ENCODE peak calls at places on chromosome 9, in eight cellular contexts. One of them, this sample, is unnamed.

GRCh38 chr9:23728736-23729135 is 97.3 kb downstream of the ELAVL2 start:
- DNase-seq in HepG2: no peak
- DNase-seq in AG04449: no peak
- DNase-seq in HFF-Myc: no peak
- DNase-seq in psoas muscle: no peak
- DNase-seq in AG10803: no peak
- DNase-seq in coronary artery: no peak
- DNase-seq in GM12865: no peak
- DNase-seq in this sample: no peak

GRCh38 chr9:76181020-76181641 is 213.1 kb downstream of the RFK start:
- DNase-seq in HepG2: no peak
- DNase-seq in AG04449: peak
- DNase-seq in HFF-Myc: peak
- DNase-seq in psoas muscle: no peak
- DNase-seq in AG10803: peak
- DNase-seq in coronary artery: no peak
- DNase-seq in GM12865: peak
- DNase-seq in this sample: no peak

GRCh38 chr9:90552317-90552716 is 90.3 kb downstream of the DIRAS2 start:
- DNase-seq in HepG2: no peak
- DNase-seq in AG04449: no peak
- DNase-seq in HFF-Myc: no peak
- DNase-seq in psoas muscle: no peak
- DNase-seq in AG10803: no peak
- DNase-seq in coronary artery: no peak
- DNase-seq in GM12865: peak
- DNase-seq in this sample: no peak

GRCh38 chr9:97307091-97307490 is 368 bp upstream of the CCDC180 start:
- DNase-seq in HepG2: no peak
- DNase-seq in AG04449: no peak
- DNase-seq in HFF-Myc: peak
- DNase-seq in psoas muscle: peak
- DNase-seq in AG10803: peak
- DNase-seq in coronary artery: no peak
- DNase-seq in GM12865: peak
- DNase-seq in this sample: no peak

GRCh38 chr9:34625087-34625486 is 3.8 kb downstream of the ARID3C start:
- DNase-seq in HepG2: no peak
- DNase-seq in AG04449: no peak
- DNase-seq in HFF-Myc: no peak
- DNase-seq in psoas muscle: no peak
- DNase-seq in AG10803: no peak
- DNase-seq in coronary artery: no peak
- DNase-seq in GM12865: no peak
- DNase-seq in this sample: no peak

GRCh38 chr9:89999534-90000370 is 394.9 kb downstream of the GADD45G start:
- DNase-seq in HepG2: peak
- DNase-seq in AG04449: peak
- DNase-seq in HFF-Myc: no peak
- DNase-seq in psoas muscle: peak
- DNase-seq in AG10803: peak
- DNase-seq in coronary artery: peak
- DNase-seq in GM12865: peak
- DNase-seq in this sample: peak

GRCh38 chr9:92954078-92954861 is 6.9 kb downstream of the FGD3 start:
- DNase-seq in HepG2: no peak
- DNase-seq in AG04449: no peak
- DNase-seq in HFF-Myc: peak
- DNase-seq in psoas muscle: no peak
- DNase-seq in AG10803: peak
- DNase-seq in coronary artery: no peak
- DNase-seq in GM12865: peak
- DNase-seq in this sample: no peak

GRCh38 chr9:14238518-14238917 is 75.4 kb downstream of the NFIB start:
- DNase-seq in HepG2: peak
- DNase-seq in AG04449: no peak
- DNase-seq in HFF-Myc: no peak
- DNase-seq in psoas muscle: no peak
- DNase-seq in AG10803: no peak
- DNase-seq in coronary artery: no peak
- DNase-seq in GM12865: no peak
- DNase-seq in this sample: no peak

GRCh38 chr9:135906291-135907005 is 898 bp downstream of the CAMSAP1 start:
- DNase-seq in HepG2: no peak
- DNase-seq in AG04449: no peak
- DNase-seq in HFF-Myc: no peak
- DNase-seq in psoas muscle: no peak
- DNase-seq in AG10803: peak
- DNase-seq in coronary artery: no peak
- DNase-seq in GM12865: peak
- DNase-seq in this sample: no peak

GRCh38 chr9:76886318-76886717 is 19.6 kb downstream of the PRUNE2 start:
- DNase-seq in HepG2: no peak
- DNase-seq in AG04449: no peak
- DNase-seq in HFF-Myc: no peak
- DNase-seq in psoas muscle: no peak
- DNase-seq in AG10803: no peak
- DNase-seq in coronary artery: no peak
- DNase-seq in GM12865: peak
- DNase-seq in this sample: no peak

GRCh38 chr9:3437031-3437430 is 88.8 kb downstream of the RFX3 start:
- DNase-seq in HepG2: no peak
- DNase-seq in AG04449: no peak
- DNase-seq in HFF-Myc: no peak
- DNase-seq in psoas muscle: no peak
- DNase-seq in AG10803: no peak
- DNase-seq in coronary artery: no peak
- DNase-seq in GM12865: no peak
- DNase-seq in this sample: no peak

GRCh38 chr9:116162241-116162781 is 8.7 kb downstream of the PAPPA start:
- DNase-seq in HepG2: peak
- DNase-seq in AG04449: no peak
- DNase-seq in HFF-Myc: no peak
- DNase-seq in psoas muscle: no peak
- DNase-seq in AG10803: no peak
- DNase-seq in coronary artery: no peak
- DNase-seq in GM12865: no peak
- DNase-seq in this sample: no peak

GRCh38 chr9:96242829-96243228 is 59.1 kb downstream of the HSD17B3 start:
- DNase-seq in HepG2: no peak
- DNase-seq in AG04449: no peak
- DNase-seq in HFF-Myc: no peak
- DNase-seq in psoas muscle: no peak
- DNase-seq in AG10803: no peak
- DNase-seq in coronary artery: no peak
- DNase-seq in GM12865: no peak
- DNase-seq in this sample: no peak

GRCh38 chr9:95833549-95834178 is 41.8 kb upstream of the ERCC6L2 start:
- DNase-seq in HepG2: no peak
- DNase-seq in AG04449: no peak
- DNase-seq in HFF-Myc: no peak
- DNase-seq in psoas muscle: no peak
- DNase-seq in AG10803: no peak
- DNase-seq in coronary artery: no peak
- DNase-seq in GM12865: no peak
- DNase-seq in this sample: no peak

GRCh38 chr9:6899274-6899673 is 141.5 kb downstream of the KDM4C start:
- DNase-seq in HepG2: peak
- DNase-seq in AG04449: no peak
- DNase-seq in HFF-Myc: no peak
- DNase-seq in psoas muscle: no peak
- DNase-seq in AG10803: no peak
- DNase-seq in coronary artery: no peak
- DNase-seq in GM12865: no peak
- DNase-seq in this sample: no peak

GRCh38 chr9:98887918-98888510 is 55.7 kb upstream of the COL15A1 start:
- DNase-seq in HepG2: no peak
- DNase-seq in AG04449: no peak
- DNase-seq in HFF-Myc: no peak
- DNase-seq in psoas muscle: no peak
- DNase-seq in AG10803: no peak
- DNase-seq in coronary artery: no peak
- DNase-seq in GM12865: no peak
- DNase-seq in this sample: no peak

GRCh38 chr9:86434039-86434726 is 80.0 kb upstream of the TUT7 start:
- DNase-seq in HepG2: peak
- DNase-seq in AG04449: no peak
- DNase-seq in HFF-Myc: peak
- DNase-seq in psoas muscle: peak
- DNase-seq in AG10803: peak
- DNase-seq in coronary artery: no peak
- DNase-seq in GM12865: peak
- DNase-seq in this sample: no peak
- H3K4me3 ChIP-seq in HepG2: no peak
- H3K4me3 ChIP-seq in AG04449: peak
- H3K4me3 ChIP-seq in HFF-Myc: no peak
- H3K4me3 ChIP-seq in psoas muscle: no peak
- H3K4me3 ChIP-seq in AG10803: peak
- H3K4me3 ChIP-seq in coronary artery: peak
- H3K4me3 ChIP-seq in GM12865: no peak
- H3K4me3 ChIP-seq in this sample: no peak

DNA sequence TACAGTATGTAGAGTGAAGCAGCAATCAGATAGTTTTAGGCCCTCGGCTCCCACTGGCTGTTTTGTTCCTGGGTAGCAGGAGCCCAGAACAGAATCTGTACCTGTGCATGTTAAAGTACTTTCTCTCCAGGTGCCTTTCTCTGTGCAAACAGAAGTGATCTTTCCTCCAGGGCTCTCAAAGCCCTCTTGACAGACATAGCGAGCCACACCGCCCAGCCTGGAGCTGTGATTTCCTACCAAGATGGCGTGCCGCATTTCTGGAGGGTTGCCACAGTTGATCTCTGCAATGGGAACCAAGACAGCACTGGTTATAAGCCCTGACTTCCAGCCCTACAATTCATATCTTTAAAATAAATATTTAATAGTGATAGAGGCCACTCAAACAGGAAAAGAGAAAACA is 50.9 kb downstream of the SUSD1 start:
- DNase-seq in HepG2: no peak
- DNase-seq in AG04449: no peak
- DNase-seq in HFF-Myc: no peak
- DNase-seq in psoas muscle: no peak
- DNase-seq in AG10803: no peak
- DNase-seq in coronary artery: no peak
- DNase-seq in GM12865: no peak
- DNase-seq in this sample: no peak
- H3K4me3 ChIP-seq in HepG2: no peak
- H3K4me3 ChIP-seq in AG04449: no peak
- H3K4me3 ChIP-seq in HFF-Myc: no peak
- H3K4me3 ChIP-seq in psoas muscle: no peak
- H3K4me3 ChIP-seq in AG10803: no peak
- H3K4me3 ChIP-seq in coronary artery: no peak
- H3K4me3 ChIP-seq in GM12865: no peak
- H3K4me3 ChIP-seq in this sample: no peak

DNA sequence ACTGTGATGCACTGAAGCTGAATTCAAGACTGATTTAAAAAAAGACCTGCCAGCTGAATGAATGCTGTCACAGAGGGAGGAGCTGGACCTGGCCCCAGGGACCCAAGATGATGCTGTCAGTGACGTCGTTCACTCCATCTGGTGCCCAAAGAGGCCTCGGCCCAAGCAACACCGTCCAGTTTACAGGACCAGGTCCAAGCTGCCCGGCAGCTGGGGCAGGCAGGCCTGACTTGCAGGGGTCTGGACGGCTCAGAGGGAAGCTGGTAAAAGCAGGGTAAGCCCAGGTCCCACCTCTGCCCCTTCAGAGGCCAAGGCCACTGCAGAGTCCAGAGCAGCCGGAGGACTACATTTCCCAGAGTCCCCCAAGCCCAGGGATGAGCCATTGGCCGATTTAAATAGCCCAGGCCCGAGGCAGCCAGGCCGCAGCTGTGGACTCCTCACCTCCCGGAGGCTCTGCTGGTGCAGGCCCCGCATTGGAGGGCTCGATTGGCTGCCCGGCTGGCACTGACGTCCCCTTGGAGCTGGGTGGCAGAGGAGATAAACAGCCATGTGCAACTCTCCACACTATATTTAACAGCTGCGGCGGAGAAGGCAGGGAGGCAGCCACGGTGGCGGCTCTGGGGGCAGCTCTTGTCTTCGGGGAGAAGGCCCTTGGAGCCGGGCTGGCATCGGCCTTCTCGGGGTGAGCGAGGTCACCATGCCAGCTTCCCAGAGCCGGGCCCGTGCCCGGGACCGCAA is at the start of gene PLPP7:
- DNase-seq in HepG2: peak
- DNase-seq in AG04449: no peak
- DNase-seq in HFF-Myc: no peak
- DNase-seq in psoas muscle: peak
- DNase-seq in AG10803: peak
- DNase-seq in coronary artery: peak
- DNase-seq in GM12865: peak
- DNase-seq in this sample: no peak
- H3K4me3 ChIP-seq in HepG2: peak
- H3K4me3 ChIP-seq in AG04449: peak
- H3K4me3 ChIP-seq in HFF-Myc: peak
- H3K4me3 ChIP-seq in psoas muscle: peak
- H3K4me3 ChIP-seq in AG10803: peak
- H3K4me3 ChIP-seq in coronary artery: peak
- H3K4me3 ChIP-seq in GM12865: no peak
- H3K4me3 ChIP-seq in this sample: peak

DNA sequence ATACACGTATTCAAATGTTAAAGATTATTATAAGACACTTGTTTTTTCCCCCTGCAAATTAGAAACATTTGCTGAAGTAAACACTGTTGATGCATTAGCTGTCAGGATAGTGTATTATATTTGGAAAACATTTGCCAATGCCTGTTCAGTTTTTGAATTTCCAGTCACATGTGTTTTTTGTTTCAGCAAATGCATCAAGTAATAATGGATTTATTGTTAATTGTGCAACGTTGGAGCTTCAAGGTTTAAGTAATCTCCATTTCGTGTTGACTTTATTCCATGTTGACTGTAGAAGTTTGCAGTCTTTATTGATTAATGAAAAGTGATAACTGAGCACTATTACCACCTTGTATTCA is 412.5 kb downstream of the ACTL7B start:
- DNase-seq in HepG2: peak
- DNase-seq in AG04449: no peak
- DNase-seq in HFF-Myc: peak
- DNase-seq in psoas muscle: no peak
- DNase-seq in AG10803: peak
- DNase-seq in coronary artery: no peak
- DNase-seq in GM12865: no peak
- DNase-seq in this sample: peak
- H3K4me3 ChIP-seq in HepG2: no peak
- H3K4me3 ChIP-seq in AG04449: no peak
- H3K4me3 ChIP-seq in HFF-Myc: no peak
- H3K4me3 ChIP-seq in psoas muscle: no peak
- H3K4me3 ChIP-seq in AG10803: no peak
- H3K4me3 ChIP-seq in coronary artery: no peak
- H3K4me3 ChIP-seq in GM12865: no peak
- H3K4me3 ChIP-seq in this sample: no peak

GRCh38 chr9:136940526-136941230 is 3.9 kb downstream of the FBXW5 start:
- DNase-seq in HepG2: no peak
- DNase-seq in AG04449: no peak
- DNase-seq in HFF-Myc: no peak
- DNase-seq in psoas muscle: no peak
- DNase-seq in AG10803: no peak
- DNase-seq in coronary artery: no peak
- DNase-seq in GM12865: no peak
- DNase-seq in this sample: no peak
- H3K4me3 ChIP-seq in HepG2: no peak
- H3K4me3 ChIP-seq in AG04449: no peak
- H3K4me3 ChIP-seq in HFF-Myc: no peak
- H3K4me3 ChIP-seq in psoas muscle: peak
- H3K4me3 ChIP-seq in AG10803: no peak
- H3K4me3 ChIP-seq in coronary artery: peak
- H3K4me3 ChIP-seq in GM12865: no peak
- H3K4me3 ChIP-seq in this sample: no peak

GRCh38 chr9:137278061-137278912 is 761 bp downstream of the TOR4A start:
- DNase-seq in HepG2: no peak
- DNase-seq in AG04449: no peak
- DNase-seq in HFF-Myc: no peak
- DNase-seq in psoas muscle: peak
- DNase-seq in AG10803: no peak
- DNase-seq in coronary artery: peak
- DNase-seq in GM12865: peak
- DNase-seq in this sample: no peak
- H3K4me3 ChIP-seq in HepG2: peak
- H3K4me3 ChIP-seq in AG04449: peak
- H3K4me3 ChIP-seq in HFF-Myc: peak
- H3K4me3 ChIP-seq in psoas muscle: peak
- H3K4me3 ChIP-seq in AG10803: peak
- H3K4me3 ChIP-seq in coronary artery: peak
- H3K4me3 ChIP-seq in GM12865: peak
- H3K4me3 ChIP-seq in this sample: peak